ENCODE peak calls at places on chromosomes 4 and X, in ten cellular contexts. One of them, this sample, is unnamed.
A peak's percentile ranks its signal among the peaks of the same experiment; 100 is the strongest.

GRCh38 chrX:154490021-154490413 is 412 bp downstream of the SLC10A3 start:
- DNase-seq in HFFc6: peak; percentile 32
- DNase-seq in fibroblast of lung: peak; percentile 49
- DNase-seq in fibroblast of pulmonary artery: peak; percentile 44
- DNase-seq in aorta: no peak
- DNase-seq in sciatic nerve: peak; percentile 66
- DNase-seq in mucosa of gallbladder: no peak
- DNase-seq in H7: peak; percentile 61
- DNase-seq in kidney tubule cell: peak; percentile 53
- DNase-seq in coronary artery: no peak
- DNase-seq in this sample: no peak

GRCh38 chr4:106284227-106284626 is 31.8 kb downstream of the TBCK start:
- DNase-seq in fibroblast of pulmonary artery: no peak
- DNase-seq in sciatic nerve: no peak
- DNase-seq in HFFc6: no peak
- DNase-seq in mucosa of gallbladder: no peak
- DNase-seq in H7: no peak
- DNase-seq in aorta: no peak
- DNase-seq in coronary artery: no peak
- DNase-seq in kidney tubule cell: no peak
- DNase-seq in fibroblast of lung: no peak
- DNase-seq in this sample: no peak

GRCh38 chr4:1364217-1364616 is 17.2 kb downstream of the UVSSA start:
- DNase-seq in kidney tubule cell: no peak
- DNase-seq in fibroblast of lung: no peak
- DNase-seq in H7: no peak
- DNase-seq in coronary artery: no peak
- DNase-seq in sciatic nerve: no peak
- DNase-seq in fibroblast of pulmonary artery: no peak
- DNase-seq in aorta: peak; percentile 55
- DNase-seq in HFFc6: no peak
- DNase-seq in mucosa of gallbladder: no peak
- DNase-seq in this sample: no peak

GRCh38 chr4:80099671-80100070 is 26.6 kb upstream of the ANTXR2 start:
- DNase-seq in fibroblast of pulmonary artery: no peak
- DNase-seq in mucosa of gallbladder: no peak
- DNase-seq in H7: no peak
- DNase-seq in coronary artery: no peak
- DNase-seq in kidney tubule cell: no peak
- DNase-seq in sciatic nerve: no peak
- DNase-seq in aorta: no peak
- DNase-seq in HFFc6: no peak
- DNase-seq in fibroblast of lung: no peak
- DNase-seq in this sample: no peak

GRCh38 chrX:145630081-145630480 is 187.5 kb upstream of the SLITRK2 start:
- DNase-seq in aorta: no peak
- DNase-seq in mucosa of gallbladder: no peak
- DNase-seq in coronary artery: no peak
- DNase-seq in fibroblast of pulmonary artery: no peak
- DNase-seq in kidney tubule cell: no peak
- DNase-seq in sciatic nerve: no peak
- DNase-seq in H7: peak; percentile 1
- DNase-seq in HFFc6: no peak
- DNase-seq in fibroblast of lung: no peak
- DNase-seq in this sample: no peak

GRCh38 chr4:30600246-30600645 is 119.9 kb upstream of the PCDH7 start:
- DNase-seq in coronary artery: no peak
- DNase-seq in H7: peak; percentile 14
- DNase-seq in sciatic nerve: no peak
- DNase-seq in fibroblast of lung: peak; percentile 47
- DNase-seq in HFFc6: no peak
- DNase-seq in kidney tubule cell: no peak
- DNase-seq in fibroblast of pulmonary artery: peak; percentile 57
- DNase-seq in aorta: no peak
- DNase-seq in mucosa of gallbladder: no peak
- DNase-seq in this sample: no peak

GRCh38 chr4:183876268-183876934 is 28.7 kb upstream of the STOX2 start:
- DNase-seq in coronary artery: peak; percentile 94
- DNase-seq in kidney tubule cell: peak; percentile 95
- DNase-seq in mucosa of gallbladder: peak; percentile 71
- DNase-seq in HFFc6: no peak
- DNase-seq in sciatic nerve: peak; percentile 78
- DNase-seq in fibroblast of pulmonary artery: peak; percentile 91
- DNase-seq in aorta: peak; percentile 94
- DNase-seq in fibroblast of lung: peak; percentile 90
- DNase-seq in H7: no peak
- DNase-seq in this sample: peak; percentile 70

GRCh38 chr4:152680988-152681731 is 1.4 kb upstream of the TMEM154 start:
- DNase-seq in H7: no peak
- DNase-seq in kidney tubule cell: peak; percentile 97
- DNase-seq in sciatic nerve: no peak
- DNase-seq in fibroblast of pulmonary artery: peak; percentile 64
- DNase-seq in fibroblast of lung: peak; percentile 95
- DNase-seq in mucosa of gallbladder: no peak
- DNase-seq in aorta: no peak
- DNase-seq in HFFc6: peak; percentile 70
- DNase-seq in coronary artery: no peak
- DNase-seq in this sample: peak; percentile 82

GRCh38 chr4:17816142-17816541 is 5.4 kb downstream of the NCAPG start:
- DNase-seq in coronary artery: no peak
- DNase-seq in fibroblast of pulmonary artery: no peak
- DNase-seq in mucosa of gallbladder: no peak
- DNase-seq in fibroblast of lung: no peak
- DNase-seq in kidney tubule cell: no peak
- DNase-seq in aorta: no peak
- DNase-seq in sciatic nerve: no peak
- DNase-seq in H7: no peak
- DNase-seq in HFFc6: no peak
- DNase-seq in this sample: no peak

GRCh38 chrX:153857348-153857903 is 27.1 kb upstream of the PDZD4 start:
- DNase-seq in H7: peak; percentile 16
- DNase-seq in coronary artery: no peak
- DNase-seq in HFFc6: no peak
- DNase-seq in aorta: no peak
- DNase-seq in sciatic nerve: no peak
- DNase-seq in fibroblast of pulmonary artery: no peak
- DNase-seq in mucosa of gallbladder: no peak
- DNase-seq in fibroblast of lung: no peak
- DNase-seq in kidney tubule cell: no peak
- DNase-seq in this sample: no peak

GRCh38 chr4:10534820-10535219 is 77.6 kb upstream of the ZNF518B start:
- DNase-seq in coronary artery: no peak
- DNase-seq in fibroblast of lung: no peak
- DNase-seq in kidney tubule cell: no peak
- DNase-seq in sciatic nerve: no peak
- DNase-seq in H7: no peak
- DNase-seq in fibroblast of pulmonary artery: no peak
- DNase-seq in HFFc6: no peak
- DNase-seq in aorta: no peak
- DNase-seq in mucosa of gallbladder: no peak
- DNase-seq in this sample: no peak

GRCh38 chrX:129540068-129540653 is at the start of gene OCRL:
- DNase-seq in fibroblast of pulmonary artery: peak; percentile 65
- DNase-seq in aorta: peak; percentile 90
- DNase-seq in coronary artery: peak; percentile 76
- DNase-seq in sciatic nerve: peak; percentile 80
- DNase-seq in kidney tubule cell: peak; percentile 70
- DNase-seq in mucosa of gallbladder: peak; percentile 52
- DNase-seq in H7: peak; percentile 93
- DNase-seq in HFFc6: peak; percentile 59
- DNase-seq in fibroblast of lung: peak; percentile 58
- DNase-seq in this sample: peak; percentile 45

GRCh38 chr4:19381068-19381467 is 870.6 kb upstream of the SLIT2 start:
- DNase-seq in kidney tubule cell: peak; percentile 46
- DNase-seq in sciatic nerve: no peak
- DNase-seq in aorta: no peak
- DNase-seq in fibroblast of lung: peak; percentile 74
- DNase-seq in coronary artery: no peak
- DNase-seq in mucosa of gallbladder: no peak
- DNase-seq in H7: no peak
- DNase-seq in HFFc6: peak; percentile 39
- DNase-seq in fibroblast of pulmonary artery: peak; percentile 67
- DNase-seq in this sample: no peak

GRCh38 chrX:15221321-15221720 is 48.6 kb downstream of the ASB9 start:
- DNase-seq in H7: no peak
- DNase-seq in mucosa of gallbladder: no peak
- DNase-seq in kidney tubule cell: peak; percentile 9
- DNase-seq in fibroblast of lung: peak; percentile 14
- DNase-seq in sciatic nerve: no peak
- DNase-seq in fibroblast of pulmonary artery: no peak
- DNase-seq in coronary artery: no peak
- DNase-seq in aorta: no peak
- DNase-seq in HFFc6: no peak
- DNase-seq in this sample: no peak

GRCh38 chr4:153465583-153465921 is 608 bp upstream of the TMEM131L start:
- DNase-seq in H7: peak; percentile 66
- DNase-seq in fibroblast of lung: peak; percentile 59
- DNase-seq in coronary artery: peak; percentile 87
- DNase-seq in HFFc6: peak; percentile 75
- DNase-seq in kidney tubule cell: peak; percentile 63
- DNase-seq in mucosa of gallbladder: peak; percentile 40
- DNase-seq in sciatic nerve: peak; percentile 72
- DNase-seq in fibroblast of pulmonary artery: peak; percentile 68
- DNase-seq in aorta: peak; percentile 83
- DNase-seq in this sample: peak; percentile 70